ENCODE peak calls at places on chromosomes 6 and 20, in eight cellular contexts. Z is PC-3, R is MM.1S, H is K562, L is H9, D is HepG2, G is GM23338, Q is PC-9. U is an unnamed sample.
A peak's percentile ranks its signal among the peaks of the same experiment; 100 is the strongest.

GRCh38 chr6:624979-625378 is 31.9 kb downstream of the HUS1B start:
- DNase-seq in H (peak; percentile 22), Z (peak; percentile 9), D (no peak), L (no peak), Q (no peak), R (no peak), G (peak; percentile 57), U (peak; percentile 36)

GRCh38 chr6:108014040-108014439 is 56.0 kb upstream of the SEC63 start:
- DNase-seq in H (no peak), Q (no peak), D (no peak), Z (no peak), R (peak; percentile 24), L (no peak), G (no peak), U (no peak)

GRCh38 chr6:31791324-31792089 is 4.0 kb downstream of the VARS1 start:
- DNase-seq in Z (peak; percentile 53), L (peak; percentile 76), G (peak; percentile 90), H (peak; percentile 87), D (peak; percentile 65), Q (no peak), R (no peak), U (peak; percentile 82)

GRCh38 chr20:54166987-54167662 is 6.7 kb downstream of the CYP24A1 start:
- DNase-seq in H (no peak), R (no peak), Q (peak; percentile 19), Z (no peak), L (no peak), G (no peak), D (no peak), U (no peak)

GRCh38 chr6:45590751-45591184 is 213.0 kb upstream of the SUPT3H start:
- DNase-seq in R (no peak), H (no peak), Z (peak; percentile 35), G (no peak), D (no peak), L (no peak), Q (no peak), U (no peak)

GRCh38 chr6:12602951-12603710 is 113.4 kb upstream of the PHACTR1 start:
- DNase-seq in G (peak; percentile 62), L (no peak), Q (peak; percentile 74), H (peak; percentile 11), D (peak; percentile 43), Z (peak; percentile 81), R (peak; percentile 11), U (peak; percentile 63)

GRCh38 chr6:30077218-30077617 is 1.6 kb upstream of the RNF39 start:
- DNase-seq in H (no peak), R (no peak), L (no peak), Z (no peak), D (no peak), G (no peak), Q (no peak), U (no peak)

GRCh38 chr6:157428418-157429202 is 47.6 kb downstream of the ZDHHC14 start:
- DNase-seq in D (peak; percentile 73), G (peak; percentile 34), Q (peak; percentile 87), L (no peak), H (peak; percentile 66), Z (peak; percentile 95), R (no peak), U (peak; percentile 28)

GRCh38 chr6:71886184-71887005 is at the start of gene RIMS1:
- DNase-seq in D (no peak), Z (no peak), G (peak; percentile 82), R (peak; percentile 57), H (no peak), L (peak; percentile 72), Q (no peak), U (peak; percentile 84)

GRCh38 chr6:81901589-81901988 is 149.1 kb upstream of the TENT5A start:
- DNase-seq in Z (no peak), G (no peak), L (no peak), H (no peak), R (no peak), Q (no peak), D (no peak), U (no peak)

GRCh38 chr20:56630506-56631317 is 1.6 kb downstream of the TFAP2C start:
- DNase-seq in Q (no peak), Z (peak; percentile 78), R (no peak), G (peak; percentile 69), L (peak; percentile 57), H (no peak), D (no peak), U (peak; percentile 76)

GRCh38 chr20:37202267-37202943 is 23.1 kb upstream of the MROH8 start:
- DNase-seq in Q (peak; percentile 92), R (no peak), Z (peak; percentile 88), D (peak; percentile 81), L (no peak), G (peak; percentile 73), H (peak; percentile 53), U (peak; percentile 53)

GRCh38 chr6:112180095-112180820 is 74.1 kb downstream of the LAMA4 start:
- DNase-seq in D (peak; percentile 90), R (peak; percentile 67), Z (peak; percentile 75), L (no peak), Q (peak; percentile 79), H (peak; percentile 44), G (peak; percentile 90), U (peak; percentile 90)

GRCh38 chr6:113843500-113844068 is 13.6 kb upstream of the MARCKS start:
- DNase-seq in H (no peak), R (no peak), Q (no peak), D (no peak), G (no peak), Z (no peak), L (no peak), U (peak; percentile 28)

GRCh38 chr6:142913511-142914047 is 31.4 kb downstream of the HIVEP2 start:
- DNase-seq in Q (no peak), L (no peak), H (no peak), D (no peak), Z (no peak), G (no peak), R (peak; percentile 62), U (no peak)

GRCh38 chr6:136510299-136510698 is 39.9 kb downstream of the MAP7 start:
- DNase-seq in D (no peak), Z (no peak), R (no peak), H (no peak), L (no peak), G (no peak), Q (no peak), U (no peak)

GRCh38 chr20:34061695-34062094 is 50.3 kb downstream of the EIF2S2 start:
- DNase-seq in L (no peak), Z (no peak), H (no peak), R (no peak), D (no peak), Q (no peak), G (no peak), U (no peak)
- H3K79me2 ChIP-seq in L (no peaks in the 10 kb centered on the region), Z (peaks cover 14% of the 10 kb centered on the region), H (peaks cover 43% of the 10 kb centered on the region), R (peaks cover 100% of the 10 kb centered on the region), D (peaks cover 81% of the 10 kb centered on the region), Q (peaks cover 32% of the 10 kb centered on the region), G (peaks cover 80% of the 10 kb centered on the region), U (peaks cover 84% of the 10 kb centered on the region)

DNA sequence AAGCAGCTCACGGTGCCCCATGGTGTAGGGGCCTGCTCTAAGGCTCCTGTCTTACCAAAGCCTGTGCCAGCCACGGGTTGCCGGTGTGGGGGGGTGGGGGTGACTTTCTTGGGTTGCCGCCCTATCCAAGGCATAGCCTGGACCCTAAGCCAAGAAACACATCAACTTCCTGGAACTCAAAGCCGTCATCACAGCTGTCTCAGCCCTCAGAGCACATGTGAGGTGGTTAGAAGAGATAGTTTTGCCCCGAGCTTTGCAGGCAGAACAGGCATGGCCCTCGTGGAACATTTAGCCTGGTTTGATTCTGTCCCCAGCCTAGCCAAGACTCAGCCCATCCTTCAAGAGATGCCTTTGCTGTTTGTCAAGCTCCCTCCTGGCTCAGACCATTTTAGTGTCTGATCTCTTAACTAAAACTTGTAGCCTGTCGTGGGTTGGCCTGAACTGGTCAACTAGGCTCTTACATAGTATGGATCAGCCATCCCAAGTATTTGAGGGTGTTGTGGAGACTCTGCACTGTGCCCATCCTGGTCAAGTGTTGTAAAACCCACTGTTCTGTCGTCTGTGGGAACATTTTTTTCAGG is 64.9 kb downstream of the RREB1 start:
- DNase-seq in Q (no peak), D (no peak), L (no peak), G (no peak), Z (no peak), R (no peak), H (no peak), U (no peak)
- H3K79me2 ChIP-seq in Q (peaks cover 59% of the 10 kb centered on the region), D (peaks cover 92% of the 10 kb centered on the region), L (no peaks in the 10 kb centered on the region), G (peaks cover 73% of the 10 kb centered on the region), Z (peaks cover 92% of the 10 kb centered on the region), R (peaks cover 72% of the 10 kb centered on the region), H (peaks cover 97% of the 10 kb centered on the region), U (peaks cover 15% of the 10 kb centered on the region)

DNA sequence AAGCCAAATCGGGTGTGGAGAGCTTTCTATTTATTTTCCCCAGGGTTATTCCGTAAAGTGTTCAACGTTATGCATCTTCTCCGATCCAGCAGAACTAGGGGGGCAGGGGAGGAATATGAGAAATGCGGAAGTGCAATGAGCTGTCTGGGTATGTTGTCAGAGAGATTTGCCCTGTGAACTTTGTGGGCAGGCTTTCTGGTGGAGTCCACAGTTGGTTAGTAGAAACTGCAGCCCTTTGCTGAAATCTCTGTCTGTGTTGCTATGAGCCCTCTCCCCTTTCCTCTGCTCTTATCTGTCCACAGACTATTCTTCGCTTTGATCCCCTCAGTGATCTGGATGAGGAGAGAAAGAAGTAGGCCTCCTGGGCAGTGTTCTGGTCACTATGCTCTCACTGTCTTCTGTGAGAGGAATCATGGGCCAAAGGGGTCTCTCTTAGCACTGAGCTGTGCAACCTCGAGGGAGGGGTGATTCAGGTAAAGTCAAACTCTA is 158.9 kb upstream of the FUT9 start:
- DNase-seq in R (no peak), Z (no peak), L (no peak), D (peak; percentile 90), H (no peak), Q (no peak), G (no peak), U (no peak)
- H3K79me2 ChIP-seq in R (no peaks in the 10 kb centered on the region), Z (no peaks in the 10 kb centered on the region), L (no peaks in the 10 kb centered on the region), D (no peaks in the 10 kb centered on the region), H (no peaks in the 10 kb centered on the region), Q (no peaks in the 10 kb centered on the region), G (no peaks in the 10 kb centered on the region), U (no peaks in the 10 kb centered on the region)

DNA sequence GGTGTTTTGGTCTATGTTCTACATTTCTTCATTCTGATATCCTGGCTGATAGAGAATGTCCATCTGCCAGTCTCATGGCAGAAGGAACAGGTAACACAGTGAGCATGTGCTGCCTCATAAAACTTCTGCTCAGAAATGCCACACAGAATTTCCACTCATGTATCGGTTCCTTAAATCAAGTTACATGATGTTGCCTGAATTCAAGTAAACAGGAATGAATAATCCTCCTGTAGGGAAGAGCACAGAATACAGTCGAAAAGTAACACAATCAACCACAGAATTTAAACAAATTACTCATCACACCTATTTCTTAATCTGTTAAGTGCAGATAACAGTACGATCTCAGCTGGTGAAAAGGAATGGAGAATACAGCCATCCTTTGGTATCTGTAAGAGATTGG is 74.7 kb downstream of the FAM217A start:
- DNase-seq in G (no peak), Z (no peak), L (no peak), D (no peak), Q (no peak), H (no peak), R (no peak), U (no peak)
- H3K79me2 ChIP-seq in G (peaks cover 47% of the 10 kb centered on the region), Z (no peaks in the 10 kb centered on the region), L (no peaks in the 10 kb centered on the region), D (peaks cover 2% of the 10 kb centered on the region), Q (peaks cover 13% of the 10 kb centered on the region), H (peaks cover 4% of the 10 kb centered on the region), R (no peaks in the 10 kb centered on the region), U (peaks cover 95% of the 10 kb centered on the region)

U was measured in neural progenitor cell.